ENCODE peak calls at places on chromosomes 16 and 17, in five cellular contexts. P is HFFc6, Z is esophagus squamous epithelium, E is RWPE1, J is thoracic aorta. S is an unnamed sample.

GRCh38 chr16:72995151-72995881 is 52.6 kb downstream of the ZFHX3 start:
- DNase-seq in P (no peak), Z (no peak), E (no peak), J (no peak), S (no peak)

GRCh38 chr17:63478814-63479494 is 2.1 kb downstream of the ACE start:
- DNase-seq in P (peak), Z (no peak), E (peak), J (peak), S (no peak)

GRCh38 chr16:2858245-2859025 is 465 bp upstream of the PRSS22 start:
- DNase-seq in P (no peak), Z (no peak), E (peak), J (no peak), S (no peak)

GRCh38 chr17:3543453-3543852 is 14.2 kb downstream of the TRPV3 start:
- DNase-seq in P (no peak), Z (no peak), E (no peak), J (no peak), S (no peak)

GRCh38 chr16:26454102-26454501 is 612.6 kb upstream of the C16orf82 start:
- DNase-seq in P (peak), Z (no peak), E (no peak), J (no peak), S (no peak)

GRCh38 chr16:68433316-68433715 is 15.0 kb downstream of the SMPD3 start:
- DNase-seq in P (no peak), Z (no peak), E (no peak), J (no peak), S (no peak)

GRCh38 chr16:49700928-49701685 is 154.8 kb downstream of the ZNF423 start:
- DNase-seq in P (no peak), Z (no peak), E (no peak), J (no peak), S (no peak)

GRCh38 chr17:44636562-44636961 is 19.7 kb upstream of the MEIOC start:
- DNase-seq in P (peak), Z (no peak), E (peak), J (no peak), S (no peak)

GRCh38 chr16:89476379-89476778 is 14.0 kb downstream of the ANKRD11 start:
- DNase-seq in P (no peak), Z (no peak), E (peak), J (no peak), S (no peak)

GRCh38 chr17:65918921-65919546 is 272.9 kb downstream of the CEP112 start:
- DNase-seq in P (no peak), Z (no peak), E (no peak), J (no peak), S (no peak)
- TF ChIP-seq CTCF in P (no peak), Z (peak), E (no peak), J (peak), S (peak)

GRCh38 chr16:84144301-84144858 is 597 bp downstream of the HSDL1 start:
- DNase-seq in P (no peak), Z (no peak), E (peak), J (no peak), S (no peak)
- TF ChIP-seq CTCF in P (no peak), Z (no peak), E (peak), J (no peak), S (no peak)

GRCh38 chr16:11915644-11916523 is at the start of gene GSPT1:
- DNase-seq in P (peak), Z (peak), E (peak), J (peak), S (peak)
- TF ChIP-seq CTCF in P (peak), Z (peak), E (no peak), J (peak), S (peak)

DNA sequence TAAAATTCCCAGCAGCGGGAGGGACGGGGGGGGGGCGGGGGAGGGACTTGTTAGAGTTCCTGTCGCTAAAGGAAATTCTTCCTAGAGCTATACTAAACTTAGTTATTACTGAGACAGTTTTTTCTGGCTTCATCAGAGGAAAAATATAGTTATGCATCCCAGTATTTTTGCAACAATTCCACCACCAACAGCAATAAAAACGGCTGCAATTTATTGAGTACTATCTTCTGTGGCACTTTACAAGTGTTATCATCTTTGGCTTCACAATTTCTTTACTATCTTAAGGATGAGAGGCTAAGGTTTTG is 6.9 kb upstream of the DHRS7B start:
- DNase-seq in P (no peak), Z (no peak), E (no peak), J (no peak), S (no peak)
- TF ChIP-seq CTCF in P (no peak), Z (no peak), E (peak), J (no peak), S (no peak)

GRCh38 chr17:57284984-57285646 is 28.8 kb downstream of the MSI2 start:
- DNase-seq in P (no peak), Z (no peak), E (no peak), J (no peak), S (no peak)

GRCh38 chr17:57279432-57279831 is 23.1 kb downstream of the MSI2 start:
- DNase-seq in P (no peak), Z (no peak), E (no peak), J (no peak), S (no peak)

GRCh38 chr17:57284583-57284982 is 28.3 kb downstream of the MSI2 start:
- DNase-seq in P (no peak), Z (no peak), E (no peak), J (no peak), S (no peak)

GRCh38 chr17:57283203-57283971 is 27.1 kb downstream of the MSI2 start:
- DNase-seq in P (no peak), Z (no peak), E (no peak), J (no peak), S (no peak)

GRCh38 chr17:57281887-57282653 is 25.7 kb downstream of the MSI2 start:
- DNase-seq in P (no peak), Z (no peak), E (no peak), J (no peak), S (no peak)
- TF ChIP-seq CTCF in P (no peak), Z (no peak), E (no peak), J (no peak), S (no peak)

GRCh38 chr17:78137392-78138203 is 7.0 kb downstream of the TMC8 start:
- DNase-seq in P (no peak), Z (no peak), E (no peak), J (no peak), S (no peak)
- TF ChIP-seq CTCF in P (peak), Z (no peak), E (peak), J (no peak), S (peak)

GRCh38 chr17:871731-872517 is 89.8 kb downstream of the MRM3 start:
- DNase-seq in P (no peak), Z (no peak), E (no peak), J (no peak), S (no peak)

GRCh38 chr17:872843-873242 is 90.7 kb downstream of the MRM3 start:
- DNase-seq in P (no peak), Z (no peak), E (no peak), J (no peak), S (no peak)

GRCh38 chr17:880074-880870 is 98.1 kb downstream of the MRM3 start:
- DNase-seq in P (peak), Z (no peak), E (peak), J (no peak), S (no peak)

GRCh38 chr17:879546-879945 is 97.4 kb downstream of the MRM3 start:
- DNase-seq in P (peak), Z (no peak), E (peak), J (peak), S (no peak)

DNA sequence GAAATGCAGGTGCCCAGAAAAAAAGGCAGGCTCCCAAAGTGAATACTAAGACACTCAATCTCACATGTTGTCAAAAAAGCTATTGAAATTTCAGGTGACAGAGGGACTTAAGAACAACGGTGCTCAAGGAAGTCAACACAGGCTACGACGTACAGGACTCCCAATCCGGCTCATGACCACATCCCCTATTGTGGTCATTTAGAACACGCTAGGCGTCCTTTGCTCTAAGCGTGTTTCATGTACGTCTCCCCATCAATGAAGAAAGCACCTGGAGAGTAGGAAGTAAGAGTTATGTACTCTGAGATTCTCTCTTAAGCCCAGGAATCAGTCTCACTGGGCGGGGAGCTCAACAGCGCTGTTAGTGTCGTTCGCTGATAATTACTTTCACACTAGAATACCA is 94.1 kb downstream of the MRM3 start:
- DNase-seq in P (no peak), Z (no peak), E (no peak), J (no peak), S (no peak)
- TF ChIP-seq CTCF in P (no peak), Z (no peak), E (no peak), J (no peak), S (no peak)

DNA sequence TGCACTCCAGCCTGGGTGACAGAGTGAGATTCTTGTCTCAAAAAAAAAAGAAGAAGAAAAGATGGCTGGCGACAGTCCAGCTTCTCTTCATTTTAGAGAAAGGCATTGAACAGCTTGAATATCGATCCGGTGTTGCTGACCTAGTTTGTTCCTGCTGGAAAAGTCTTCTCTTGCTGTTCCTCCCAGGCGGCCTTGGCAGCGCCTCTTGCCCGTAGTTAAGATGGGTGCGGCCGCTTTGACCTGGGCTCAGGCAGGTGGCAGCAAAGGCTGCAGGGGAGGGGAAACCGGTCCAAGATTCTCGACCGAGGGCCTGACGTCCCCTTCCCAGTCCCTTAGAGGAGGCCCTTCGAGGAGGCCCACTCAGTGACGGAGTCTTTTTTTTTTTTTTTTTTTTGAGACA is 3.8 kb upstream of the ZNF764 start:
- DNase-seq in P (no peak), Z (no peak), E (no peak), J (no peak), S (no peak)
- TF ChIP-seq CTCF in P (no peak), Z (no peak), E (no peak), J (no peak), S (no peak)

GRCh38 chr17:75060434-75061054 is 13.5 kb downstream of the KCTD2 start:
- DNase-seq in P (no peak), Z (no peak), E (no peak), J (no peak), S (no peak)

GRCh38 chr17:75063201-75063600 is 16.2 kb downstream of the KCTD2 start:
- DNase-seq in P (no peak), Z (no peak), E (no peak), J (no peak), S (no peak)

GRCh38 chr17:75061618-75062017 is 14.6 kb downstream of the KCTD2 start:
- DNase-seq in P (no peak), Z (no peak), E (no peak), J (no peak), S (no peak)

GRCh38 chr17:75061055-75061438 is 14.0 kb downstream of the KCTD2 start:
- DNase-seq in P (no peak), Z (no peak), E (no peak), J (no peak), S (no peak)

DNA sequence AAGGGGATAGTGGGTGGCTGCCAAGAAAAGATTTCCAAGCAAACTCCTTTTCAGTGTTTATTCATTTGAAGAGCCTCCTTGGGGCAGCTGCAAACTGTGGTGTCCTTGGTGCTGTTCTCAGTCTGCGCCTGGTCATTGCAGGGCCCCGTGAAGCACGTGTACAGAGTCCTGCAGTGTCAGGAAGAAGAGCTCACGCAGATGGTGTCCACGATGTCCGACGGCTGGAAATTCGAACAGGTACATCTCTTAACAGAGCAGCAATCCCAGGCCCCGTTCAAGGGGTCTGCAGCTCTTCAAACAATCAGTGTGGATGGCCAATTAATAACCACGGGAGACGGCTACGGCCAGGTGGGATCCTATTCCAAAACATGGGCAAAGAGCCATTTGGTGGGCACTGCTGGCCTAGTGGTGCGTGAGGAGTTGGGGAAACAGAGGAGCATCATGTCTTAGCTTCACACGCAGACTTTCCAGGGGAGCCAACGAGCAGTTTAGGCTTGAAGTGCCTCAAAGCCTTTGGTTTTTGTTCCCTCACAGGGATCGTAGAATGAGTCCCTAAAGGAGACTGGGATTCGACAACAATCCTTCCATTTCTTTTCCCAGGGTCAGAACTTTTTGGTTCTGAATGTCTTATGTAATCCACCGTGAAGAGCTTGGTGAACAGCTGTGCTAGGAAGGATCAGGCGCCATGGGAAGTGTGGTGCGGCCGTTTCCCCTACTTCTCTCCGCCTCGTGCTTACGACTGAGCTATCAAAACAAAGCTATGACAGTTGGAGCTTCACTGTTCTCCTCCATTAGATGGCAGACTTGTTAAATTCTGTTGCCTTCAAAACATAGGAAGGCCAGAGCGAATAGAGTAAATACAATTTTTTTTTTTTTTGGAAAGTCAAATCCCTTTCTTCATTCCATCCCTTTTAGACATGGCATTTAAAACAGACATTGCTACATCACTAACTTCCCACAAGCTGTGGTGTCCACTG is 12.6 kb downstream of the KCTD2 start:
- DNase-seq in P (peak), Z (no peak), E (no peak), J (no peak), S (no peak)
- TF ChIP-seq CTCF in P (peak), Z (peak), E (peak), J (no peak), S (peak)

GRCh38 chr17:31058958-31059357 is 35.8 kb upstream of the NF1 start:
- DNase-seq in P (no peak), Z (no peak), E (no peak), J (no peak), S (no peak)

GRCh38 chr17:31060814-31061550 is 33.8 kb upstream of the NF1 start:
- DNase-seq in P (no peak), Z (no peak), E (no peak), J (no peak), S (no peak)

GRCh38 chr17:31064707-31065106 is 30.1 kb upstream of the NF1 start:
- DNase-seq in P (no peak), Z (no peak), E (no peak), J (no peak), S (no peak)

DNA sequence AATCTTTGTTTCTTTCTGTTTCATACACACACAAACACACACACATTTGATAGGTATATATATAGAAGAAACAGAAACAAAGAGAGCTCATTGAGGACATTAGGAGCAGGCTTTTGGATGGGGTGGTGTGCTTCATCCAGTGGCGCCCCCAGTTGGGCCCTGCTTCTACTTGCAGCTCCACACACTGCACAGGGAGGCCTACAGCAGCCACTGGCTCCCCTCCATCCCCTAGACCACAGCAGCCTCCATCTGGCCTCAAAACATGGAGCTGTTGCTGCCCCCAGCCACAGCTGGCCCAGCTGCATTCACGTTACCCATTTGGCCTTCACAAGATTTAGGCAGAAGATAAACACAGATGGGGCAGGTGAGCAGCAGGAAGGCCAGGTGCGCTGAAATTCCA is 33.1 kb upstream of the NF1 start:
- DNase-seq in P (no peak), Z (no peak), E (no peak), J (no peak), S (no peak)
- TF ChIP-seq CTCF in P (peak), Z (no peak), E (no peak), J (no peak), S (peak)

S was measured in type B pancreatic cell.